ENCODE peak calls at places on chromosomes 16 and 17, in five cellular contexts. H is cardiac muscle cell, K is lower lobe of right lung, A is neural progenitor cell, G is breast epithelium. D is an unnamed sample. For H3K4me1, the result is how much of the 10 kb centered on the place peaks cover.

GRCh38 chr17:40558300-40558584 is 7.0 kb downstream of the CCR7 start:
- DNase-seq in H (no peak), K (no peak), A (no peak), G (no peak), D (no peak)

GRCh38 chr17:15023589-15023988 is 241.5 kb downstream of the PMP22 start:
- DNase-seq in H (no peak), K (no peak), A (no peak), G (no peak), D (no peak)

GRCh38 chr16:55073830-55074229 is 143.2 kb downstream of the IRX5 start:
- DNase-seq in H (no peak), K (no peak), A (no peak), G (no peak), D (no peak)

GRCh38 chr16:84462296-84463210 is 41.9 kb downstream of the MEAK7 start:
- DNase-seq in H (no peak), K (peak), A (no peak), G (no peak), D (no peak)

GRCh38 chr17:2174471-2175293 is 119.8 kb downstream of the HIC1 start:
- DNase-seq in H (peak), K (peak), A (no peak), G (no peak), D (peak)

GRCh38 chr17:68515238-68515637 is 3.0 kb downstream of the PRKAR1A start:
- DNase-seq in H (peak), K (no peak), A (peak), G (no peak), D (no peak)

GRCh38 chr17:63329876-63330275 is 116.2 kb downstream of the CYB561 start:
- DNase-seq in H (no peak), K (no peak), A (no peak), G (no peak), D (no peak)

GRCh38 chr16:24051125-24051524 is 205.0 kb upstream of the CACNG3 start:
- DNase-seq in H (no peak), K (no peak), A (no peak), G (no peak), D (no peak)

GRCh38 chr17:48048321-48049140 is at the start of gene NFE2L1:
- DNase-seq in H (peak), K (peak), A (no peak), G (peak), D (peak)

GRCh38 chr17:67422887-67423286 is 45.8 kb downstream of the PITPNC1 start:
- DNase-seq in H (no peak), K (no peak), A (no peak), G (no peak), D (no peak)

GRCh38 chr16:85444879-85445778 is 168.0 kb upstream of the GSE1 start:
- DNase-seq in H (no peak), K (no peak), A (peak), G (no peak), D (peak)

GRCh38 chr16:47043200-47043599 is 69.7 kb upstream of the DNAJA2 start:
- DNase-seq in H (no peak), K (no peak), A (no peak), G (no peak), D (no peak)

GRCh38 chr16:67847064-67847861 is at the start of gene CENPT:
- DNase-seq in H (peak), K (peak), A (peak), G (peak), D (peak)

GRCh38 chr16:66359811-66360608 is 6.5 kb upstream of the CDH5 start:
- DNase-seq in H (peak), K (no peak), A (no peak), G (no peak), D (peak)

GRCh38 chr17:57440522-57441269 is 184.4 kb downstream of the MSI2 start:
- DNase-seq in H (peak), K (peak), A (peak), G (peak), D (peak)

GRCh38 chr16:85329999-85330693 is 217.9 kb upstream of the CIBAR2 start:
- DNase-seq in H (no peak), K (no peak), A (peak), G (no peak), D (no peak)

GRCh38 chr17:608911-609882 is 105.4 kb downstream of the VPS53 start:
- DNase-seq in H (no peak), K (no peak), A (no peak), G (no peak), D (no peak)

GRCh38 chr17:47742319-47743181 is 9.5 kb downstream of the TBX21 start:
- DNase-seq in H (peak), K (no peak), A (peak), G (peak), D (no peak)

GRCh38 chr17:10069301-10069700 is 129.1 kb downstream of the GAS7 start:
- DNase-seq in H (no peak), K (no peak), A (no peak), G (no peak), D (peak)

GRCh38 chr16:85503642-85504224 is 109.4 kb upstream of the GSE1 start:
- DNase-seq in H (no peak), K (no peak), A (no peak), G (no peak), D (no peak)

GRCh38 chr17:17041018-17041521 is 1.2 kb upstream of the MPRIP start:
- DNase-seq in H (no peak), K (peak), A (no peak), G (no peak), D (no peak)

GRCh38 chr17:39868554-39868942 is 546 bp downstream of the ZPBP2 start:
- DNase-seq in H (no peak), K (no peak), A (no peak), G (no peak), D (no peak)

GRCh38 chr17:7139400-7139799 is 24.8 kb upstream of the ASGR2 start:
- DNase-seq in H (no peak), K (no peak), A (no peak), G (no peak), D (no peak)

GRCh38 chr16:85935957-85936760 is 37.2 kb downstream of the IRF8 start:
- DNase-seq in H (peak), K (no peak), A (no peak), G (no peak), D (no peak)

GRCh38 chr16:82061861-82062525 is 26.9 kb downstream of the HSD17B2 start:
- DNase-seq in H (peak), K (no peak), A (peak), G (no peak), D (peak)

GRCh38 chr16:82201906-82202305 is 31.9 kb upstream of the MPHOSPH6 start:
- DNase-seq in H (no peak), K (no peak), A (no peak), G (no peak), D (no peak)

GRCh38 chr17:68197091-68197996 is 50.5 kb upstream of the AMZ2 start:
- DNase-seq in H (no peak), K (no peak), A (peak), G (no peak), D (peak)

GRCh38 chr17:65254166-65254565 is 117.0 kb downstream of the RGS9 start:
- DNase-seq in H (peak), K (no peak), A (peak), G (no peak), D (no peak)

GRCh38 chr17:10843806-10844205 is 5.9 kb upstream of the PIRT start:
- DNase-seq in H (peak), K (no peak), A (no peak), G (peak), D (peak)

GRCh38 chr16:5615868-5616642 is 518.5 kb upstream of the EEF2KMT start:
- DNase-seq in H (peak), K (peak), A (peak), G (peak), D (peak)

GRCh38 chr16:17369441-17369951 is 101.3 kb downstream of the XYLT1 start:
- DNase-seq in H (peak), K (peak), A (no peak), G (peak), D (peak)

GRCh38 chr17:81301195-81302144 is 6.4 kb upstream of the SLC38A10 start:
- DNase-seq in H (no peak), K (no peak), A (no peak), G (no peak), D (no peak)

GRCh38 chr17:32349503-32349853 is 479 bp upstream of the ZNF207 start:
- DNase-seq in H (peak), K (no peak), A (peak), G (no peak), D (peak)

GRCh38 chr16:86634290-86634689 is 55.9 kb downstream of the FOXL1 start:
- DNase-seq in H (peak), K (no peak), A (peak), G (no peak), D (no peak)

GRCh38 chr16:79599837-79600635 is 501 bp downstream of the MAF start:
- DNase-seq in H (peak), K (peak), A (peak), G (peak), D (peak)

GRCh38 chr16:79602615-79603014 is 2.1 kb upstream of the MAF start:
- DNase-seq in H (no peak), K (no peak), A (no peak), G (no peak), D (no peak)

GRCh38 chr16:79601092-79601977 is 798 bp upstream of the MAF start:
- DNase-seq in H (peak), K (peak), A (peak), G (peak), D (peak)

GRCh38 chr16:79600636-79601091 is at the start of gene MAF:
- DNase-seq in H (peak), K (peak), A (peak), G (peak), D (peak)

DNA sequence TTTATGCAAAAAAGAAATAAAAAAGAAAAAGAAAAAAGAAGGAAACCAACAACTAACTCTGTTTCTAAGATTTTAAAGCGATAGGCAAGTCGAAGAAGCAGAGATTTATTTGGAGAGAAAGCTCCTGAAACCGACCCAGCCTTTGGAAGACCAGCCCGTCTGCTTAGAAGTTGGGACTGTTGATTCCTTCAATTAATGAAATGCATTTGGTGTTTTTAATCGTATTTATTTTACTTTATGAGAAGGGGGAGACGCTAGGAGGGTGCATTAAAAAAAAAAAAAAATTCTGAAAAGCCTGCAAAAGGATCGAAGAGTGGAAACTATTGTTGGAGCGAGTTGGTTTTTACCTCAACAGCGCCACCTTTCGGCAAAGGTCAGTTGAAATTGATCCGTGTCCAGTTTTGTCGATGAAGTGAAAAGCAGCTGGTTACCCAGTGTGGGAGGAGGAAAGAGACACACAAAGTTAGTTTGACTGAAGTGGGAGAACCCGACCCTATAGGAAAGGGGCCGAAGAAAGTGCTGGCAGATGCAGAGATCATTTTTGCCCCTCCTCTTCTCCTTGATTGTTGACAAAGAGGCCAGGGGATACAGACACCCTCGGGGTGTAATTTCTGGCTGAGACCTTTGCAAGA is 1.6 kb upstream of the MAF start:
- DNase-seq in H (peak), K (peak), A (peak), G (peak), D (peak)
- H3K4me3 ChIP-seq in H (peak), K (peak), A (peak), G (peak), D (no peak)

GRCh38 chr17:77394540-77395295 is 253.9 kb downstream of the SEC14L1 start:
- DNase-seq in H (peak), K (peak), A (peak), G (peak), D (no peak)
- H3K4me1 ChIP-seq in H (under half), K (half or more), A (half or more), G (under half), D (half or more)

GRCh38 chr16:20401475-20402016 is 3.0 kb downstream of the PDILT start:
- DNase-seq in H (no peak), K (no peak), A (peak), G (no peak), D (peak)

GRCh38 chr16:20409398-20410152 is at the start of gene ACSM5:
- DNase-seq in H (peak), K (no peak), A (no peak), G (peak), D (peak)

GRCh38 chr16:20401066-20401465 is 3.5 kb downstream of the PDILT start:
- DNase-seq in H (no peak), K (no peak), A (no peak), G (no peak), D (no peak)

GRCh38 chr16:20402651-20403050 is 1.9 kb downstream of the PDILT start:
- DNase-seq in H (no peak), K (no peak), A (no peak), G (no peak), D (no peak)

DNA sequence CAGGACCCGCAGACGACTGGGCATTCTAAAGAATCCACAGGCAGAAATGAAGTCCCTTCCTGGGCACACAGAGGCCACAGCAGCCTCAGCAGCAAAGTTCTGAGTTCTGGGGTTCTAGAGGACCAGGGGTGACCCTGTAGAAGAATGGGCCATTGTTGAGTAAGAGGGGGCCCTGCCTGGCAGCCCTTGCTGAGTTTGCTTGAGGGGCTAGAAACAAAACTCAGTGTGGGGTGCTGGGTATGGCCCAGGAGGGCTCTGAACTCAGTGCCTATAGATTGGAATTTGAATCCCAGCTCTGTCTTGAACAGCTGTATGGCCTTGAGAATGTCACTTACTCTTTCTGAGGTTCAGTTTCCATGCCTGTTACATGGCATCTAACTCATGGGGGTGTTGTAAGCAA is at the start of gene PDILT:
- DNase-seq in H (no peak), K (no peak), A (no peak), G (no peak), D (no peak)
- H3K4me3 ChIP-seq in H (no peak), K (no peak), A (no peak), G (no peak), D (no peak)

GRCh38 chr17:49670641-49671040 is 7.3 kb downstream of the SPOP start:
- DNase-seq in H (no peak), K (no peak), A (no peak), G (no peak), D (no peak)
- H3K4me1 ChIP-seq in H (under half), K (half or more), A (under half), G (under half), D (under half)

DNA sequence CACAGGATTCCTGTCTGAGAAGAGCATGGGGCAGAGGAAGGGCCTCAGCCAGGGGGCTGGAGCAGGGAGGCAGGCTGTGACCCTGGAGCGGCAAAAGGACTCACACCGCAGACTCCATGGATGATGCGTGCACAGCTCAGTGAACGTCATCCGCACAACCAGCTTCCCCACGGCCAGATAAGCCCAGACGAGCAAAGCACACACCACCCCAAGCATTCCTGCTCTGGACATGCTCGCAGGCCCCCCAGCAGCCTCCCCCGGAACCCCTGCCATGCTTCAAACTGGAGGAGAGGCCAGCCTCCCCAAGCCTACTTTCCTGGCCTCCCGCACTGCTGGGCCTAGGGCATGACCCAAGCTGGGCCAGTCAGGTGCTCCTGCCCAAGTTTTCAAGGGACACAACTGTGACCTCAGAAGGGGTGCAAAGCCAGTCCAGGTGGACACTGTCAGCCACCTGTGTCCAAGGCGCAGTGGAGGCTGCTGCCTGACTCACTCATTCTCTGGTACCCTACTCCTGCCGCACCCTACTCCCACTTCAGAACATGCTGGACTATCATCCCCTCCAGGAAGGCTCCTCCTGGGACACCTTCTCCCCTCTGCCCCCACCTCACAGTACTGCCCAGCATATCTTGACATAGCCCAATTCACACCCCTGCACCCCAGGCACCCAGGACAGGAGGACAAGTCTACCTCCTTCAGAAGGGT is 4.8 kb downstream of the BCAR1 start:
- DNase-seq in H (peak), K (no peak), A (no peak), G (no peak), D (no peak)
- H3K4me3 ChIP-seq in H (no peak), K (no peak), A (no peak), G (no peak), D (no peak)

GRCh38 chr17:59361916-59362810 is 30.7 kb downstream of the YPEL2 start:
- DNase-seq in H (peak), K (no peak), A (no peak), G (no peak), D (no peak)
- H3K4me1 ChIP-seq in H (half or more), K (half or more), A (half or more), G (under half), D (half or more)

D was measured in thyroid gland.